ENCODE peak calls at places on chromosomes 13 and 19, in five cellular contexts. One of them, this sample, is unnamed.

GRCh38 chr13:35887028-35887666 is 244.0 kb downstream of the DCLK1 start:
- DNase-seq in mesendoderm: no peak
- DNase-seq in H9: no peak
- DNase-seq in IMR-90: no peak
- DNase-seq in H1: peak; percentile 24
- DNase-seq in this sample: no peak

GRCh38 chr13:73399347-73400216 is 340.8 kb downstream of the KLF5 start:
- DNase-seq in IMR-90: no peak
- DNase-seq in H1: no peak
- DNase-seq in H9: no peak
- DNase-seq in mesendoderm: peak; percentile 11
- DNase-seq in this sample: peak; percentile 84

GRCh38 chr13:33931397-33931987 is 113.5 kb downstream of the RFC3 start:
- DNase-seq in H9: no peak
- DNase-seq in H1: no peak
- DNase-seq in mesendoderm: peak; percentile 65
- DNase-seq in IMR-90: peak; percentile 53
- DNase-seq in this sample: peak; percentile 76

GRCh38 chr13:39557285-39557955 is 45.6 kb downstream of the LHFPL6 start:
- DNase-seq in H1: no peak
- DNase-seq in H9: no peak
- DNase-seq in IMR-90: no peak
- DNase-seq in mesendoderm: no peak
- DNase-seq in this sample: no peak

GRCh38 chr13:30766957-30767603 is 31.7 kb downstream of the ALOX5AP start:
- DNase-seq in H1: no peak
- DNase-seq in mesendoderm: no peak
- DNase-seq in H9: no peak
- DNase-seq in IMR-90: no peak
- DNase-seq in this sample: no peak

GRCh38 chr13:100235311-100235901 is 146.5 kb downstream of the PCCA start:
- DNase-seq in H1: no peak
- DNase-seq in IMR-90: peak; percentile 63
- DNase-seq in mesendoderm: peak; percentile 50
- DNase-seq in H9: no peak
- DNase-seq in this sample: peak; percentile 71

GRCh38 chr19:29690842-29691241 is 24.2 kb downstream of the C19orf12 start:
- DNase-seq in mesendoderm: peak; percentile 85
- DNase-seq in H9: peak; percentile 74
- DNase-seq in IMR-90: peak; percentile 49
- DNase-seq in H1: peak; percentile 58
- DNase-seq in this sample: peak; percentile 63

GRCh38 chr13:49140910-49141611 is 79.1 kb upstream of the MLNR start:
- DNase-seq in H1: no peak
- DNase-seq in IMR-90: no peak
- DNase-seq in H9: no peak
- DNase-seq in mesendoderm: no peak
- DNase-seq in this sample: no peak

GRCh38 chr13:46170687-46171086 is 11.3 kb downstream of the LCP1 start:
- DNase-seq in IMR-90: no peak
- DNase-seq in H9: no peak
- DNase-seq in H1: no peak
- DNase-seq in mesendoderm: peak; percentile 49
- DNase-seq in this sample: peak; percentile 39

GRCh38 chr13:53694814-53695533 is 666.4 kb downstream of the OLFM4 start:
- DNase-seq in IMR-90: no peak
- DNase-seq in mesendoderm: peak; percentile 44
- DNase-seq in H9: peak; percentile 28
- DNase-seq in H1: no peak
- DNase-seq in this sample: no peak

DNA sequence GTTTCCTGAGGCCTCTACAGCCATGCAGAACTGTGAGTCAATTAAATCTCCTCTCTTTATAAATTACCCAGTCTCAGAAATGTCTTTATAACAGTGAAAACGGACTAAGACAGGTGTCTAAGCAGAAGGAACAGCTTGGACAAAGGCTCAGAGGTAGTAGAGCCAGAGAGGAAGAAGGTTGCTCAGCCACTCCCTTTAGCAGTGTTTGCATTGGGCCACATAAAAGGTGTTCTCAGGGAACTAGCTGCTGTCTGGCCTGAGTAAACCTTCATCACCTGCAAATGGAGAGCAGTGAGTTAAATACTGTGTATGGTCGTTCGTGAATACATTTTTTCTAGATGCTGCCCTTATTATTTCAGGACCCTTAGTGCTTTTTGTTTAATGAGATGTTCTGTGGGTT is 383.4 kb downstream of the EFNB2 start:
- DNase-seq in IMR-90: no peak
- DNase-seq in mesendoderm: no peak
- DNase-seq in H1: no peak
- DNase-seq in H9: no peak
- DNase-seq in this sample: no peak
- H4K8ac ChIP-seq in IMR-90: peak overlapping the region; percentile 42
- H4K8ac ChIP-seq in mesendoderm: no peak overlapping the region
- H4K8ac ChIP-seq in H1: no peak overlapping the region
- H4K8ac ChIP-seq in H9: no peak overlapping the region
- H4K8ac ChIP-seq in this sample: no peak overlapping the region

GRCh38 chr19:6723108-6723618 is 2.7 kb upstream of the C3 start:
- DNase-seq in IMR-90: peak; percentile 10
- DNase-seq in H1: no peak
- DNase-seq in H9: no peak
- DNase-seq in mesendoderm: peak; percentile 63
- DNase-seq in this sample: no peak
- H3K9ac ChIP-seq in IMR-90: no peak overlapping the region
- H3K9ac ChIP-seq in H1: no peak overlapping the region
- H3K9ac ChIP-seq in H9: no peak overlapping the region
- H3K9ac ChIP-seq in mesendoderm: no peak overlapping the region
- H3K9ac ChIP-seq in this sample: no peak overlapping the region

GRCh38 chr19:36120984-36121358 is 5.7 kb downstream of the TBCB start:
- DNase-seq in mesendoderm: no peak
- DNase-seq in IMR-90: no peak
- DNase-seq in H9: no peak
- DNase-seq in H1: no peak
- DNase-seq in this sample: no peak

GRCh38 chr19:36121486-36122124 is 6.3 kb downstream of the TBCB start:
- DNase-seq in H1: no peak
- DNase-seq in IMR-90: no peak
- DNase-seq in H9: no peak
- DNase-seq in mesendoderm: no peak
- DNase-seq in this sample: no peak

GRCh38 chr19:36116344-36116637 is 1.0 kb downstream of the TBCB start:
- DNase-seq in H1: no peak
- DNase-seq in mesendoderm: no peak
- DNase-seq in H9: no peak
- DNase-seq in IMR-90: no peak
- DNase-seq in this sample: no peak

GRCh38 chr19:36115453-36116343 is at the start of gene TBCB:
- DNase-seq in IMR-90: peak; percentile 28
- DNase-seq in H9: no peak
- DNase-seq in H1: no peak
- DNase-seq in mesendoderm: peak; percentile 61
- DNase-seq in this sample: no peak

GRCh38 chr19:36120092-36120983 is 5.1 kb downstream of the TBCB start:
- DNase-seq in H9: no peak
- DNase-seq in H1: no peak
- DNase-seq in mesendoderm: no peak
- DNase-seq in IMR-90: no peak
- DNase-seq in this sample: no peak
- H4K8ac ChIP-seq in H9: no peak overlapping the region
- H4K8ac ChIP-seq in H1: peak overlapping the region; percentile 11
- H4K8ac ChIP-seq in mesendoderm: no peak overlapping the region
- H4K8ac ChIP-seq in IMR-90: no peak overlapping the region
- H4K8ac ChIP-seq in this sample: no peak overlapping the region

GRCh38 chr19:6662692-6663091 is 7.3 kb downstream of the TNFSF14 start:
- DNase-seq in IMR-90: no peak
- DNase-seq in H9: no peak
- DNase-seq in H1: no peak
- DNase-seq in mesendoderm: peak; percentile 52
- DNase-seq in this sample: no peak
- H3K9ac ChIP-seq in IMR-90: no peak overlapping the region
- H3K9ac ChIP-seq in H9: no peak overlapping the region
- H3K9ac ChIP-seq in H1: no peak overlapping the region
- H3K9ac ChIP-seq in mesendoderm: no peak overlapping the region
- H3K9ac ChIP-seq in this sample: no peak overlapping the region

DNA sequence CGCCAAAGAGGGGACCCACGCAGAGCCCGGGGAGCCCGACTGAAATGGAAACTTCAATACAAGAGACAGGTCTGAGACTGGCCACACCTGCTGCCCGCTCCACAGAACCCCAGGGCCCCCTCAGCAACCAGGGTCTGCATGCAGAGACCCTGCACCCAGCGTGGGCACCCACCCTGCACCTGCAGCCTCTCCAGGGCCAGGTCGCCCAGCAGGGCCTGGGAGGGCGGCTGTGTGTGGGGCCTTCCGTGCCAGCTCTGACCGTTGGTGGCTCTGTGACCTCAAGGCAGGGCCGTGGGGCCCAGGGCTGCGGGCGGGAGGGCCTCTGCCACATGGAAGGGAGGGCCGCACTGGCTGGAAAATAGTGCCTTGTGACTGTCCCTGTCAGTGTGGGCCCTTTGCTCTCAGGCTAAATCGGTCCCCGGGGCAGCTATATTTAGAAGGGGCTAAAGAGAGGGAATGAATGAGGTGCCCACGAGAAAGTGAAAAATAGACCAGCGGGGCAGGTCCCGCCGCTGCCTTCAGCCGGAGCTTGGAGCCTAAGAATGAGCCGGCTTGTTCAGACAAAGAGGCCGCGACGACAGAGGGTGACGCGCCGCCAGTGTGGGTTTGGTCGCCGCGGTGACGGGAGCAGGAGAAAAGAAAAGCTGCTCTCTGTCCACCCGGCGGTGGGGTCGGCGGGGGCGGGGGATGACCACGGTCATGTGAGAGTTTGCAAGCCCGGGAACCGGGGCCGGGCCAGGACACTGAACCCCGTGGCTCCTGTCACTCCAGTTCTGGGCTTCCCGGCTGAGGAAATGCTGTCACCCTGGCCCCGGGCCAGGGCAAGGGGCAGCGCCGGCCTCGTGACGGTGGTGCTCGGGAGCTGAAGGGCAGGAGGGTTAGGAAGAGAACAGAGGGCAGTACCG is 70.5 kb downstream of the GADD45B start:
- DNase-seq in H9: peak; percentile 78
- DNase-seq in mesendoderm: peak; percentile 64
- DNase-seq in H1: peak; percentile 73
- DNase-seq in IMR-90: no peak
- DNase-seq in this sample: peak; percentile 43
- H4K8ac ChIP-seq in H9: no peak overlapping the region
- H4K8ac ChIP-seq in mesendoderm: no peak overlapping the region
- H4K8ac ChIP-seq in H1: peak overlapping the region; percentile 87
- H4K8ac ChIP-seq in IMR-90: peak overlapping the region; percentile 22
- H4K8ac ChIP-seq in this sample: peak overlapping the region; percentile 63